ENCODE peak calls at places on chromosomes 13 and 19, in eight cellular contexts. K is AG04449, Z is ovary, U is pancreas, W is fibroblast of mammary gland, M is adrenal gland, I is A549, E is fibroblast of lung. L is an unnamed sample.

GRCh38 chr19:10760268-10760944 is 42.5 kb downstream of the DNM2 start:
- DNase-seq in K (no peak), Z (no peak), U (no peak), W (peak), M (no peak), I (no peak), E (no peak), L (peak)

GRCh38 chr19:58440556-58440955 is 603 bp upstream of the ZNF132 start:
- DNase-seq in K (no peak), Z (peak), U (no peak), W (no peak), M (no peak), I (no peak), E (no peak), L (no peak)

GRCh38 chr13:76522083-76522755 is 364.0 kb downstream of the KCTD12 start:
- DNase-seq in K (no peak), Z (no peak), U (no peak), W (peak), M (no peak), I (no peak), E (peak), L (no peak)

GRCh38 chr13:114032121-114032799 is 58.4 kb upstream of the C13orf46 start:
- DNase-seq in K (no peak), Z (peak), U (no peak), W (peak), M (no peak), I (no peak), E (peak), L (no peak)

GRCh38 chr19:10193666-10194499 is 870 bp downstream of the DNMT1 start:
- DNase-seq in K (no peak), Z (no peak), U (no peak), W (peak), M (no peak), I (peak), E (peak), L (no peak)

GRCh38 chr19:280541-281007 is 10.6 kb downstream of the PLPP2 start:
- DNase-seq in K (no peak), Z (no peak), U (no peak), W (no peak), M (no peak), I (no peak), E (no peak), L (no peak)

GRCh38 chr13:62209539-62209938 is 793.9 kb upstream of the PCDH20 start:
- DNase-seq in K (no peak), Z (no peak), U (no peak), W (no peak), M (no peak), I (no peak), E (peak), L (peak)

GRCh38 chr19:51514866-51515481 is 13.4 kb upstream of the SIGLEC12 start:
- DNase-seq in K (peak), Z (no peak), U (no peak), W (peak), M (no peak), I (peak), E (peak), L (peak)

GRCh38 chr19:3986260-3987041 is 1.2 kb upstream of the EEF2 start:
- DNase-seq in K (no peak), Z (no peak), U (peak), W (peak), M (no peak), I (peak), E (peak), L (no peak)

GRCh38 chr13:110860986-110861385 is 53.9 kb downstream of the ANKRD10 start:
- DNase-seq in K (no peak), Z (no peak), U (no peak), W (no peak), M (no peak), I (no peak), E (no peak), L (no peak)

GRCh38 chr19:4130635-4131438 is 6.9 kb upstream of the MAP2K2 start:
- DNase-seq in K (peak), Z (no peak), U (no peak), W (peak), M (no peak), I (peak), E (peak), L (no peak)

GRCh38 chr13:42181381-42181953 is 90.5 kb upstream of the AKAP11 start:
- DNase-seq in K (no peak), Z (no peak), U (no peak), W (peak), M (no peak), I (no peak), E (no peak), L (no peak)

GRCh38 chr19:1446713-1447564 is 3.0 kb upstream of the APC2 start:
- DNase-seq in K (no peak), Z (no peak), U (no peak), W (no peak), M (no peak), I (no peak), E (no peak), L (no peak)

GRCh38 chr13:79194272-79194671 is 211.8 kb downstream of the RBM26 start:
- DNase-seq in K (no peak), Z (no peak), U (no peak), W (no peak), M (no peak), I (no peak), E (no peak), L (peak)

GRCh38 chr19:57242821-57243220 is 2.4 kb downstream of the ZNF805 start:
- DNase-seq in K (no peak), Z (no peak), U (no peak), W (no peak), M (no peak), I (no peak), E (no peak), L (no peak)

GRCh38 chr13:44336934-44337333 is 36.7 kb upstream of the SERP2 start:
- DNase-seq in K (no peak), Z (no peak), U (no peak), W (no peak), M (no peak), I (no peak), E (no peak), L (no peak)

GRCh38 chr19:46728693-46729339 is 11.9 kb upstream of the PRKD2 start:
- DNase-seq in K (no peak), Z (peak), U (no peak), W (peak), M (peak), I (peak), E (peak), L (no peak)

GRCh38 chr13:106887686-106888085 is 319.7 kb upstream of the ARGLU1 start:
- DNase-seq in K (no peak), Z (no peak), U (no peak), W (no peak), M (no peak), I (no peak), E (peak), L (no peak)

GRCh38 chr19:13847033-13847899 is 29.7 kb upstream of the NANOS3 start:
- DNase-seq in K (no peak), Z (peak), U (peak), W (peak), M (peak), I (peak), E (peak), L (no peak)

GRCh38 chr19:49499030-49499670 is 2.9 kb downstream of the RPS11 start:
- DNase-seq in K (no peak), Z (no peak), U (no peak), W (no peak), M (peak), I (no peak), E (no peak), L (no peak)

GRCh38 chr19:49503582-49503962 is 7.3 kb downstream of the RPS11 start:
- DNase-seq in K (no peak), Z (no peak), U (no peak), W (no peak), M (no peak), I (no peak), E (no peak), L (no peak)

GRCh38 chr19:49498475-49498874 is 2.2 kb downstream of the RPS11 start:
- DNase-seq in K (no peak), Z (no peak), U (no peak), W (no peak), M (no peak), I (no peak), E (no peak), L (no peak)

GRCh38 chr19:49506575-49507105 is 5.8 kb upstream of the FCGRT start:
- DNase-seq in K (no peak), Z (no peak), U (peak), W (peak), M (peak), I (peak), E (no peak), L (no peak)

GRCh38 chr19:49502866-49503581 is 6.8 kb downstream of the RPS11 start:
- DNase-seq in K (no peak), Z (peak), U (peak), W (peak), M (no peak), I (peak), E (peak), L (no peak)
- TF ChIP-seq CTCF in K (peak), Z (peak), U (peak), W (peak), M (peak), I (peak), E (peak), L (peak)

GRCh38 chr13:24032252-24032651 is 128.3 kb upstream of the SPATA13 start:
- DNase-seq in K (peak), Z (no peak), U (no peak), W (peak), M (no peak), I (no peak), E (peak), L (no peak)

GRCh38 chr13:24022568-24022967 is 125.3 kb upstream of the C1QTNF9B start:
- DNase-seq in K (no peak), Z (no peak), U (no peak), W (no peak), M (no peak), I (no peak), E (no peak), L (no peak)

GRCh38 chr13:24032674-24033073 is 127.8 kb upstream of the SPATA13 start:
- DNase-seq in K (no peak), Z (no peak), U (peak), W (peak), M (no peak), I (peak), E (no peak), L (no peak)

GRCh38 chr13:24023073-24023472 is 125.8 kb upstream of the C1QTNF9B start:
- DNase-seq in K (no peak), Z (no peak), U (no peak), W (no peak), M (no peak), I (no peak), E (no peak), L (no peak)

GRCh38 chr13:24027494-24027893 is 130.2 kb upstream of the C1QTNF9B start:
- DNase-seq in K (no peak), Z (no peak), U (no peak), W (no peak), M (no peak), I (no peak), E (no peak), L (no peak)
- H3K4me3 ChIP-seq in K (no peak), Z (no peak), U (no peak), W (no peak), M (no peak), I (no peak), E (no peak), L (no peak)

GRCh38 chr19:39423258-39424086 is 11.0 kb downstream of the PLEKHG2 start:
- DNase-seq in K (no peak), Z (no peak), U (no peak), W (no peak), M (no peak), I (no peak), E (no peak), L (no peak)

GRCh38 chr19:39427707-39428106 is 8.0 kb downstream of the RPS16 start:
- DNase-seq in K (no peak), Z (no peak), U (no peak), W (no peak), M (no peak), I (no peak), E (no peak), L (no peak)

GRCh38 chr19:39424934-39425333 is 10.8 kb downstream of the RPS16 start:
- DNase-seq in K (no peak), Z (no peak), U (no peak), W (no peak), M (no peak), I (no peak), E (no peak), L (no peak)

GRCh38 chr19:39426170-39426569 is 9.6 kb downstream of the RPS16 start:
- DNase-seq in K (no peak), Z (no peak), U (no peak), W (no peak), M (no peak), I (no peak), E (no peak), L (no peak)

DNA sequence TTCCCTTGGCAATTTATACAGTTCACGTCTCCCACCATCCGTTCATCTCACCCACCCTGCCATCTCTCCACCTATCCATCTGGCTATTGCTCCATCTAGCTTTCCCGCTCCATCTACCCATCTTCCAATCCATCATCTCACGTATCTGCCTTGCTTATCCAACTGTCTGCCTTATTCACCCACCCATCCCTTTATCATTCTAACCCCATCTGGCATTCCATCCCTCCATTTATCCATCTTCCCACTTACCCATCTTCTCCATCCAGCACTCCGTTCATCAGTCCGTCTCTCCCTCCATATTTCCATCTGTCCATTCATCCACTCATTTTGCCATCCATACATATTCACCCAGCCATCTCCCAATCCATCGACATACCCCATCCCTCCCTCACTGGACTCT is 10.0 kb downstream of the RPS16 start:
- DNase-seq in K (no peak), Z (no peak), U (no peak), W (no peak), M (no peak), I (no peak), E (no peak), L (no peak)
- TF ChIP-seq CTCF in K (no peak), Z (no peak), U (no peak), W (no peak), M (no peak), I (no peak), E (no peak), L (no peak)

GRCh38 chr19:35714601-35715354 is 3.0 kb upstream of the KMT2B start:
- DNase-seq in K (no peak), Z (peak), U (no peak), W (no peak), M (no peak), I (peak), E (no peak), L (no peak)
- H3K4me3 ChIP-seq in K (no peak), Z (no peak), U (no peak), W (no peak), M (no peak), I (no peak), E (no peak), L (peak)

GRCh38 chr19:12485571-12485970 is 955 bp upstream of the ZNF709 start:
- DNase-seq in K (no peak), Z (no peak), U (no peak), W (no peak), M (no peak), I (no peak), E (no peak), L (no peak)
- TF ChIP-seq CTCF in K (no peak), Z (no peak), U (no peak), W (no peak), M (no peak), I (no peak), E (no peak), L (no peak)

GRCh38 chr13:35733832-35734231 is 257.3 kb upstream of the MAB21L1 start:
- DNase-seq in K (no peak), Z (no peak), U (no peak), W (peak), M (no peak), I (no peak), E (peak), L (no peak)

GRCh38 chr13:35731471-35731870 is 255.0 kb upstream of the MAB21L1 start:
- DNase-seq in K (no peak), Z (no peak), U (no peak), W (no peak), M (no peak), I (no peak), E (no peak), L (no peak)

GRCh38 chr13:35727881-35728280 is 251.4 kb upstream of the MAB21L1 start:
- DNase-seq in K (no peak), Z (no peak), U (no peak), W (no peak), M (no peak), I (no peak), E (no peak), L (no peak)

GRCh38 chr13:35732565-35732964 is 256.1 kb upstream of the MAB21L1 start:
- DNase-seq in K (no peak), Z (no peak), U (no peak), W (no peak), M (no peak), I (no peak), E (no peak), L (no peak)

DNA sequence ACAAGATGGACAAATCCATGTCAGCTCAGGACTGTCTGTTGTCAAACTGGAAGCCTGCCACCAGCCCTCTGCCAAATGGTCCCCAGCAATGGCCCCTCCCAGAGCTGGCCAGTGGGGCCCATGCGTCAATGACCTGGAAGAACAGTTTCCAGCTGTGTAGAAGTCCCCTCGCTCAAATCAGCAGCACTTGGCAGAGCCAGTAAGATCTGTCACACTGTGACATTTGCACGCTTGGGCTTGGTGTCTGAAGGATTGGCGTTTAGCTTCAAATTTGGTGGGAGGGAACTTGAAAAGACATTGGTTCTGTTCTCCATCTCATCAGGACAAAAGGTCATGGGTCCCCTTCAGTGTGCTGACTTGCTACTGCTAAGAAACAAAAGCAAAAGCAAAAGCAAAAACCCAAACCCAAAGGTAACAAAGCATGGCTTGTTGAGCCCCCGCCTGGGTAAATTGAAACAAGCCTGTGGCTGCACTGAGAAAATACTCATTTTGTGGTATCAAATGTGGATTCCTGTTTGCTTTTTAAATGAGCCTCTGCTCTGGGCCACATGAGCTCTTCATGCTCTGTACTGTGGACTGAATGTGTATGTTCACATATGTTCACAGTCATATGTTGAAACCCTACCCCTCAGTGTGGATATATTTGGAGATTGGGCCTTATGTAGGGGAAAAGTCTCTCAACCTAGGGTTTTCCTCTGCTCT is 253.6 kb upstream of the MAB21L1 start:
- DNase-seq in K (no peak), Z (no peak), U (no peak), W (no peak), M (peak), I (no peak), E (no peak), L (no peak)
- H3K4me3 ChIP-seq in K (no peak), Z (no peak), U (no peak), W (no peak), M (no peak), I (no peak), E (no peak), L (no peak)

DNA sequence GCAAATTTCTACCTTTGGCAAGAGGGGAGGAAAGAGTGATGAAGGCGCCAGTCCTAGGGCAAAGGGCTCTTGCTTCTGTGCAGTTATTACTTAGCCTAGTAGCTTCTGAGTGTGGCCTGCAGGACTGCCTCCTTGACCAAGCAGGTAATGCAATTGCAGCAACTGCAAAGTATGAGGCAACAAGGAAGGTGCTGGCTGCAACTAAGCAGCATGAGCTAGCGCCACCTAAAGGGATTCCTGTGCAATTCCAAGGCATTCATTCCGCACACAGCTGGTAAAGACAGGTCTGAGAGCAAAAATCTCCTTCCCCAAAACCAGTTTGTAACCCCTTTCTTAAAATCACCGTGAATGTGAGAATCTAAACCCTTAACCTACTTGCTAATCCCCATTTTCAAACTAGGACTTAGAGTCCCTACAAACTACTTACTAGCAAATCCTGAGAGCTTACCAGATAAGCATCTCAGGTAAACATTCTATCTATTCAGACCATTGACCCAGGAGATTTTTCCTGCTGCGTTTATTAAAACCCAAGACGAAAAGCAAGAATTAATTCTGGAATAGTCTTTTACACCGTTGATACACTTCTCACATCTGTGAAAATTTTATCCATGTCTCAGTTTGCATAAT is 62.9 kb downstream of the DCT start:
- DNase-seq in K (no peak), Z (no peak), U (no peak), W (peak), M (no peak), I (peak), E (peak), L (no peak)
- TF ChIP-seq CTCF in K (peak), Z (no peak), U (no peak), W (peak), M (peak), I (no peak), E (peak), L (peak)

GRCh38 chr13:50128406-50129048 is 113.3 kb downstream of the KCNRG start:
- DNase-seq in K (no peak), Z (no peak), U (no peak), W (no peak), M (no peak), I (no peak), E (no peak), L (no peak)

GRCh38 chr13:50131998-50132936 is 117.0 kb downstream of the KCNRG start:
- DNase-seq in K (no peak), Z (no peak), U (no peak), W (no peak), M (no peak), I (no peak), E (peak), L (no peak)

GRCh38 chr13:50130686-50131051 is 115.4 kb downstream of the KCNRG start:
- DNase-seq in K (no peak), Z (no peak), U (no peak), W (peak), M (peak), I (peak), E (peak), L (no peak)

GRCh38 chr13:50129065-50129922 is 114.0 kb downstream of the KCNRG start:
- DNase-seq in K (no peak), Z (no peak), U (no peak), W (peak), M (no peak), I (no peak), E (no peak), L (no peak)

DNA sequence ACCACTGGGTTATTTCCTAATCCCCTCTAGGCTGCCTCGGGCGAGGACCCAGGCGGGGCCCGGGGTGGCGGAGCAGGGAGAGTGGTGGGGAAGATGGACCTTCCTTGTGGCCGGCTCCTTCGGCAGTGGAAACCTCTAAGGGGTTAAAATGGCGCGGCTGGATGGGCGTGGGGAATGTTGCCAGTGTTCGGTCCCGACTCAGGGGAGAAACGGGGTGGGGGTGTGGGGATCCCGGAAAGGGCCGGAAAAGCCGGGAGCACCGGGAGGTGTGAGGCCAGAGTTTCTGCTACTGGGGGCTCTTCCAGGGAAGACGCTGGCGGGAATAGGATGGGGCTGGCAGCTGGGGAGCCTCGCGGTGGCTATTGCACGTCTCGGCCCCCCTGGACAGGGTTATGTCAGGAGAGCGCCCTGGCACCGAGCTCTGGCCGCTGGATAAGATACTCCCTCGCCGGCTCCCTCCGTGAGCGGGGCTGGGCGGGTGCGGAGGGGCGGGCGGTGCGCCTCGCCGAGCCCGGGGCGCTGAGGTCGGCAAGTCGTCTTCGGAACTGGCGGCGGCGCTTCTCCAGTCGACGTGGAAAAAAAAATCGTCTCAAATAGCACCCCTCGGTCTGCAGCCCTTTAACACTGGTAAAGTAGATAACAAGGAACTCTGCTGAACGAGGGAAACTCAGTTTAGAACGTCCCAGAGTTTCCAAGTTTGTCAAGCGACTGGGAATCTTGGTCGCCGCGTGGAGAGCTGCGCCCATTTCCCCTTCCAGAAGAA is 114.9 kb downstream of the KCNRG start:
- DNase-seq in K (no peak), Z (peak), U (peak), W (peak), M (peak), I (peak), E (peak), L (no peak)
- H3K4me3 ChIP-seq in K (peak), Z (peak), U (peak), W (peak), M (peak), I (peak), E (peak), L (peak)

L was measured in GM12864.